ENCODE peak calls at places on chromosomes 5 and 9, in five cellular contexts. S is stimulated activated CD4-positive, alpha-beta T cell treated with anti-CD3 and anti-CD28 coated beads, TNF-alpha, amount 100 ng/mL, for 1 hour; M is Calu3; L is GM20000; C is activated naive CD8-positive, alpha-beta T cell treated with anti-CD3 and anti-CD28 coated beads, Interleukin-2, amount 50 U/mL, for 24 hours. Q is an unnamed sample.

GRCh38 chr5:150644496-150644895 is 4.0 kb downstream of the SYNPO start:
- DNase-seq in S (no peak), M (no peak), L (no peak), C (no peak), Q (peak; percentile 27)

GRCh38 chr5:172676914-172677475 is 35.9 kb downstream of the NEURL1B start:
- DNase-seq in S (no peak), M (no peak), L (no peak), C (no peak), Q (no peak)

GRCh38 chr9:95138474-95138873 is 179.0 kb downstream of the FANCC start:
- DNase-seq in S (no peak), M (no peak), L (no peak), C (no peak), Q (no peak)

GRCh38 chr9:111715471-111715870 is 54.1 kb downstream of the GNG10 start:
- DNase-seq in S (no peak), M (no peak), L (no peak), C (no peak), Q (no peak)

GRCh38 chr5:58773744-58774441 is 191.0 kb downstream of the RAB3C start:
- DNase-seq in S (no peak), M (no peak), L (no peak), C (no peak), Q (no peak)

GRCh38 chr5:59126665-59127354 is 543.9 kb downstream of the RAB3C start:
- DNase-seq in S (no peak), M (no peak), L (no peak), C (no peak), Q (no peak)

GRCh38 chr5:79702606-79703380 is 13.2 kb downstream of the CMYA5 start:
- DNase-seq in S (no peak), M (peak; percentile 74), L (peak; percentile 48), C (peak; percentile 37), Q (peak; percentile 36)

GRCh38 chr9:715743-716400 is 125.6 kb upstream of the DMRT1 start:
- DNase-seq in S (no peak), M (no peak), L (no peak), C (no peak), Q (no peak)

GRCh38 chr9:109150925-109151547 is 16.0 kb downstream of the FRRS1L start:
- DNase-seq in S (no peak), M (no peak), L (no peak), C (no peak), Q (no peak)

GRCh38 chr9:136695435-136695895 is 8.2 kb upstream of the AGPAT2 start:
- DNase-seq in S (no peak), M (peak; percentile 80), L (no peak), C (no peak), Q (peak; percentile 94)

GRCh38 chr5:7392401-7393024 is 3.4 kb upstream of the ADCY2 start:
- DNase-seq in S (no peak), M (peak; percentile 18), L (no peak), C (no peak), Q (peak; percentile 51)

GRCh38 chr9:136438909-136439549 is 616 bp downstream of the INPP5E start:
- DNase-seq in S (peak; percentile 25), M (peak; percentile 41), L (peak; percentile 91), C (peak; percentile 63), Q (peak; percentile 38)

GRCh38 chr9:96209407-96210031 is 92.5 kb downstream of the HSD17B3 start:
- DNase-seq in S (no peak), M (no peak), L (no peak), C (no peak), Q (no peak)

GRCh38 chr5:144237851-144238250 is 67.2 kb downstream of the KCTD16 start:
- DNase-seq in S (no peak), M (no peak), L (no peak), C (no peak), Q (no peak)

GRCh38 chr5:149605354-149605997 is 24.2 kb downstream of the ARHGEF37 start:
- DNase-seq in S (no peak), M (no peak), L (no peak), C (no peak), Q (no peak)

GRCh38 chr5:1701194-1701593 is 98.4 kb downstream of the MRPL36 start:
- DNase-seq in S (no peak), M (no peak), L (no peak), C (no peak), Q (no peak)

Q was measured in HT-29.